ENCODE peak calls at places on chromosomes 3 and 15, in eight cellular contexts. O is Peyer's patch, Q is breast epithelium, E is stomach, Z is IMR-90, J is psoas muscle, P is left lung, S is uterus. Y is an unnamed sample. For H3K4me1, the result is how much of the 10 kb centered on the place peaks cover.

GRCh38 chr3:165814380-165814779 is 22.8 kb downstream of the BCHE start:
- DNase-seq in S (no peak), Q (no peak), P (no peak), E (no peak), Z (no peak), O (no peak), J (no peak), Y (no peak)

GRCh38 chr3:145698252-145698651 is 462.7 kb downstream of the PLOD2 start:
- DNase-seq in O (no peak), Q (no peak), S (no peak), J (no peak), E (no peak), P (no peak), Z (no peak), Y (no peak)

GRCh38 chr3:67601919-67602608 is 52.3 kb downstream of the SUCLG2 start:
- DNase-seq in E (no peak), O (no peak), P (no peak), S (no peak), J (no peak), Q (no peak), Z (no peak), Y (no peak)

GRCh38 chr15:37397266-37398022 is 297.1 kb upstream of the MEIS2 start:
- DNase-seq in Z (no peak), Q (no peak), E (no peak), J (no peak), O (no peak), P (no peak), S (no peak), Y (no peak)

GRCh38 chr3:127413871-127414270 is 126.0 kb upstream of the PRR20G start:
- DNase-seq in J (no peak), S (no peak), O (no peak), E (no peak), P (no peak), Q (no peak), Z (no peak), Y (peak)

GRCh38 chr3:102223139-102223538 is 211.7 kb upstream of the ZPLD1 start:
- DNase-seq in J (no peak), S (no peak), E (no peak), Z (no peak), Q (no peak), O (no peak), P (peak), Y (no peak)

GRCh38 chr15:68764090-68764489 is 56.6 kb downstream of the ANP32A start:
- DNase-seq in S (no peak), O (no peak), P (no peak), Q (no peak), E (no peak), Z (no peak), J (no peak), Y (no peak)

GRCh38 chr15:51735211-51735610 is 2.2 kb downstream of the LYSMD2 start:
- DNase-seq in O (no peak), S (no peak), Q (no peak), Z (no peak), J (no peak), P (no peak), E (no peak), Y (no peak)

GRCh38 chr3:39065197-39065596 is 13.4 kb downstream of the WDR48 start:
- DNase-seq in Z (peak), S (no peak), E (no peak), P (no peak), J (no peak), Q (no peak), O (no peak), Y (no peak)

GRCh38 chr3:190883973-190884832 is 21.7 kb upstream of the GMNC start:
- DNase-seq in O (no peak), Z (peak), E (peak), S (peak), J (no peak), Q (no peak), P (no peak), Y (no peak)

GRCh38 chr3:152474585-152474984 is 205.9 kb downstream of the MBNL1 start:
- DNase-seq in E (no peak), J (no peak), Z (peak), P (no peak), O (no peak), Q (no peak), S (peak), Y (no peak)

GRCh38 chr3:80998022-80998421 is 763.4 kb downstream of the GBE1 start:
- DNase-seq in O (no peak), E (no peak), Q (no peak), P (no peak), J (no peak), S (no peak), Z (no peak), Y (no peak)

GRCh38 chr3:135896613-135897012 is 68.9 kb upstream of the PPP2R3A start:
- DNase-seq in Z (peak), S (no peak), E (no peak), Q (no peak), P (no peak), O (no peak), J (no peak), Y (no peak)

GRCh38 chr3:61561374-61562041 is at the start of gene PTPRG:
- DNase-seq in Q (peak), O (peak), J (peak), P (peak), Z (peak), E (peak), S (peak), Y (peak)
- H3K4me3 ChIP-seq in Q (peak), O (peak), J (peak), P (peak), Z (peak), E (peak), S (peak), Y (peak)

GRCh38 chr15:59170295-59170881 is 36.3 kb upstream of the LDHAL6B start:
- DNase-seq in S (no peak), Q (peak), O (no peak), P (no peak), E (peak), J (peak), Z (no peak), Y (peak)

GRCh38 chr15:59169337-59169736 is 37.3 kb upstream of the LDHAL6B start:
- DNase-seq in P (no peak), E (no peak), O (no peak), S (no peak), J (no peak), Z (peak), Q (no peak), Y (no peak)

GRCh38 chr15:59173194-59173593 is 33.4 kb upstream of the LDHAL6B start:
- DNase-seq in Z (no peak), O (no peak), S (no peak), Q (no peak), E (no peak), J (no peak), P (no peak), Y (no peak)

GRCh38 chr15:59172289-59172901 is 34.2 kb upstream of the LDHAL6B start:
- DNase-seq in Q (no peak), O (no peak), P (no peak), Z (no peak), J (no peak), E (no peak), S (no peak), Y (no peak)

DNA sequence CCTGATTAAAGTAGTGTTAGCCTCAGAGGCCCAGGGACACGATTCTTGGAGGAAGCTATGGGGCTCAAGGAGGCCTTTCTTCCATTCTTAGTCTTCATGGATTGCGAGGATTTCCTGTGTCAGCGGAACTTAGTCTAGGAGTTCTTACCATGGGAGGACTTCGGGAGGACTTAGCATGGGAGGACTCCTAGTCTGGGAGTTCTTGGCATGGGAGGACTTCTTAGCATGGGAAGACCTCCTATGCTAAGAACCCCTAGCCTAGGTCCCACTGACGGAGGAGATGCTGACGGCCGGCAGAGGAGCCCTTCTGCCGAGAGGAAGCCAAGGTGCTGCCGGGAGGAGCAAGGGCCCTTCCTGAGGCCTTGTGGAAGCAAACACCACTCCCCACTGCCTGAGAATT is 35.6 kb upstream of the LDHAL6B start:
- DNase-seq in P (no peak), Z (no peak), Q (no peak), J (no peak), S (no peak), E (no peak), O (no peak), Y (no peak)
- H3K4me1 ChIP-seq in P (under half), Z (under half), Q (half or more), J (under half), S (under half), E (half or more), O (under half), Y (half or more)

DNA sequence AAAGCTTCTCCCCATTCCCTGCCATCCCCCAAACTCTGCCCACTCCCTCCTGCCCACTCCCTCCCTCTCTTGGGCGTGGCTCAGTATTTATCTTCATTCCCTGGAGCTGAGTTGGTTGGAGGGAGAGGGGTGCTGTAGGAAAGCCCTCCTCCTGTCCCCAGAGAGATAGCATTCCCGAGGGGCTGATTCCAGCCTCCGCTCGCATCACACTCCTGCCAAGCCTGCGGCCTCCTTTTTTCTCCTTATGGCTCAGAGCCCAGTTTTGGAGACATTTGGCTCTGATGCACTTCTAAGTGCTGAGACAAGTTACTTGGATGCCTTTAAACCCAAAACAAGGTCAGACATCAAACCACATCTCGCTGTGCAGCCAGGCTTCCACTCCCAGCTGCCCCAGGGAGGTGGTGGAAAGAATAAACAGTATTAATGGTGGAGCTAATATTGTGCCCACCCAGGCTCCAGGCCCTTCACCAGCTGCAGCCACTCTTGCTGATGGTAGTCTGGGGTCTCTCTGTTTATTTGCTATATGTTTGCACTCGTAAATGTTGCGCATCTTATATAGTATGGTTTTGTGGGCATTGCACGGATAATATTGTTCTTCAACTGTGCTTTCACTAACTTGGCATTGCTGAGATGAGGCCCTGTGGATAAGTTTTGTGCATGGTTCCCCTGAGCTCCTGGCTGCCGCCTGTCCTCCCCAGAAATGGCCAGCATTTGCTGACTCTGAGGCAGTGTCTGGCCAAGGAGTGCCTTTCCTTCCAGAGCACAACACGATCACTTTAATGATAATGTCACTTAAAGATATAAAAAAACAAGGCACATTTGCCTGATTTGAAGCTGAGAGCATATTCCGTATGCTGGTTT is 157.2 kb downstream of the LRRC28 start:
- DNase-seq in Z (peak), O (no peak), P (no peak), E (no peak), S (peak), Q (peak), J (no peak), Y (no peak)
- H3K4me3 ChIP-seq in Z (no peak), O (no peak), P (no peak), E (no peak), S (no peak), Q (no peak), J (no peak), Y (no peak)

GRCh38 chr3:27134165-27134796 is 234.9 kb downstream of the NEK10 start:
- DNase-seq in P (no peak), J (peak), E (peak), S (peak), Z (peak), Q (peak), O (peak), Y (peak)
- H3K4me1 ChIP-seq in P (under half), J (under half), E (under half), S (under half), Z (under half), Q (under half), O (under half), Y (under half)

GRCh38 chr3:27467545-27467944 is 16.6 kb downstream of the SLC4A7 start:
- DNase-seq in Q (no peak), P (no peak), Z (peak), J (no peak), E (no peak), S (no peak), O (no peak), Y (no peak)
- H3K4me3 ChIP-seq in Q (no peak), P (no peak), Z (no peak), J (peak), E (no peak), S (no peak), O (no peak), Y (no peak)

GRCh38 chr3:65641041-65641440 is 397.7 kb downstream of the MAGI1 start:
- DNase-seq in Q (no peak), P (no peak), Z (no peak), O (no peak), J (no peak), E (no peak), S (no peak), Y (no peak)

GRCh38 chr3:65636326-65636725 is 402.4 kb downstream of the MAGI1 start:
- DNase-seq in Z (no peak), Q (no peak), J (no peak), P (no peak), E (no peak), O (no peak), S (no peak), Y (no peak)

GRCh38 chr3:65635661-65636060 is 403.1 kb downstream of the MAGI1 start:
- DNase-seq in P (no peak), S (no peak), Z (no peak), O (no peak), Q (no peak), J (no peak), E (no peak), Y (no peak)

GRCh38 chr3:65639444-65639843 is 399.3 kb downstream of the MAGI1 start:
- DNase-seq in O (no peak), Q (no peak), Z (no peak), P (no peak), J (no peak), S (no peak), E (no peak), Y (no peak)

DNA sequence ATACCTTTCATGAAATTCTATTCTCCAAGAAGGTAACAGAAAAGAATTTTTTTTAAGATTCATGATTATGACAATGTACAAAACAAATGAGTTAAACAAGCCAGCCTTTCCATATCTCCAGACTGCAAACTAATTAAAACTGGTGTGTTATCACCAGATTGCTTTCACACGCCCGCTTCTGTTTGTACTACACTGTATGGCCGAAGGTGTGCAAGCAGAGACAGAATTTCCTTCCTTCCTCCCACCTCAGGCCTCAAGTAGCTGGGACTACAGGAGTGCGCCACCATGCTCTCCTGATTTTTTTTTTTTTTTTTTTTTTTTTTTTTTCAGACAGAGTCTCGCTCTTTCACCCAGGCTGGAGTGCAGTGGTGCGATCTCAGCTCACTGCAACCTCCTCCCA is 400.4 kb downstream of the MAGI1 start:
- DNase-seq in J (no peak), E (no peak), S (no peak), Z (no peak), P (no peak), Q (no peak), O (no peak), Y (no peak)
- H3K4me1 ChIP-seq in J (under half), E (under half), S (under half), Z (under half), P (under half), Q (under half), O (under half), Y (under half)

DNA sequence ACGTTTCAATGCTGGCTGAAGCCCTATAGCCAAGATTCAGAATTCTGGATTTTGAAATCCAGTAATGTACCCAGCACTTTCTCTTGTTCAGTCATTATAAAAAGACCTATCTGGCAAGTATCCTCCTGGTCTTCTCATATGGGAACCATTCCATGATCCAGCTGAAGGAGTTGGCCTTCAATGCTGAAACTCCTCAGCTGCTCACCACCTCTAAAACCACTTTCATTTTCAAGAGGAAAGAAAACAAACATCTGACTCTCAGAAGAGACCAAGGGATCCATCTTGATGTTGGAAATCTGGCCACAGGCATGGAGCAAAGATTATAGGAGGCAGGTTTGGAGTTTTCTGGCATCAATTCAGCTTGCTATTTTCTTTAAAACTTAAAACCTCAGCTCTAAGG is 235.4 kb downstream of the FMN1 start:
- DNase-seq in S (no peak), Z (peak), J (no peak), O (no peak), E (no peak), Q (no peak), P (no peak), Y (no peak)
- H3K4me3 ChIP-seq in S (no peak), Z (no peak), J (no peak), O (no peak), E (no peak), Q (no peak), P (no peak), Y (no peak)

GRCh38 chr3:12961007-12961725 is 112.1 kb downstream of the IQSEC1 start:
- DNase-seq in O (no peak), P (peak), Q (no peak), E (no peak), S (no peak), J (peak), Z (no peak), Y (no peak)

GRCh38 chr3:12963184-12963868 is 109.9 kb downstream of the IQSEC1 start:
- DNase-seq in Q (no peak), E (no peak), Z (no peak), P (no peak), O (no peak), S (no peak), J (peak), Y (no peak)

GRCh38 chr3:12961726-12962036 is 111.5 kb downstream of the IQSEC1 start:
- DNase-seq in Z (no peak), Q (no peak), P (no peak), E (no peak), S (no peak), J (no peak), O (no peak), Y (no peak)

GRCh38 chr3:12960497-12960896 is 112.7 kb downstream of the IQSEC1 start:
- DNase-seq in E (no peak), O (no peak), Q (no peak), Z (no peak), J (no peak), P (no peak), S (no peak), Y (no peak)

GRCh38 chr3:12962292-12962691 is 110.9 kb downstream of the IQSEC1 start:
- DNase-seq in P (no peak), S (no peak), J (no peak), Z (no peak), Q (no peak), E (no peak), O (no peak), Y (no peak)
- H3K4me1 ChIP-seq in P (under half), S (under half), J (half or more), Z (under half), Q (under half), E (half or more), O (half or more), Y (half or more)

Y was measured in suprapubic skin.